ENCODE peak calls at places on chromosomes 3 and 15, in eight cellular contexts. O is neural crest cell, S is PC-3, J is cardiac fibroblast, E is breast epithelium, X is fibroblast of lung, M is DND-41, Q is endodermal cell. U is an unnamed sample.
A peak's percentile ranks its signal among the peaks of the same experiment; 100 is the strongest.

GRCh38 chr3:56826831-56827722 is 25.3 kb upstream of the ARHGEF3 start:
- DNase-seq in M (no peak), S (peak; percentile 43), O (no peak), E (no peak), Q (no peak), X (peak; percentile 31), J (peak; percentile 20), U (no peak)

GRCh38 chr3:127585163-127585812 is 5.2 kb downstream of the TPRA1 start:
- DNase-seq in Q (no peak), S (no peak), E (no peak), O (no peak), X (peak; percentile 21), M (no peak), J (peak; percentile 11), U (no peak)

GRCh38 chr15:59294961-59295741 is 77.5 kb downstream of the MYO1E start:
- DNase-seq in O (no peak), E (no peak), X (peak; percentile 98), M (no peak), J (peak; percentile 77), S (peak; percentile 90), Q (no peak), U (no peak)

GRCh38 chr3:66181764-66182163 is 39.0 kb upstream of the SLC25A26 start:
- DNase-seq in M (no peak), E (no peak), J (no peak), S (no peak), X (no peak), Q (no peak), O (no peak), U (no peak)

GRCh38 chr3:107962015-107962414 is 128.8 kb downstream of the CD47 start:
- DNase-seq in J (no peak), O (no peak), X (no peak), M (no peak), E (no peak), S (no peak), Q (no peak), U (no peak)

GRCh38 chr15:90818251-90819210 is 49.9 kb upstream of the FURIN start:
- DNase-seq in Q (peak; percentile 82), X (no peak), E (no peak), M (peak; percentile 59), O (no peak), J (no peak), S (no peak), U (no peak)

GRCh38 chr15:27495963-27496459 is 525.0 kb downstream of the GABRG3 start:
- DNase-seq in E (no peak), S (no peak), Q (no peak), O (no peak), X (no peak), J (no peak), M (no peak), U (no peak)

GRCh38 chr15:63256433-63256884 is 20.9 kb upstream of the APH1B start:
- DNase-seq in J (peak; percentile 79), Q (no peak), S (peak; percentile 65), O (no peak), X (peak; percentile 86), M (no peak), E (no peak), U (no peak)

GRCh38 chr3:102207173-102207572 is 227.6 kb upstream of the ZPLD1 start:
- DNase-seq in E (no peak), S (no peak), O (no peak), M (no peak), Q (no peak), X (peak; percentile 49), J (no peak), U (no peak)

DNA sequence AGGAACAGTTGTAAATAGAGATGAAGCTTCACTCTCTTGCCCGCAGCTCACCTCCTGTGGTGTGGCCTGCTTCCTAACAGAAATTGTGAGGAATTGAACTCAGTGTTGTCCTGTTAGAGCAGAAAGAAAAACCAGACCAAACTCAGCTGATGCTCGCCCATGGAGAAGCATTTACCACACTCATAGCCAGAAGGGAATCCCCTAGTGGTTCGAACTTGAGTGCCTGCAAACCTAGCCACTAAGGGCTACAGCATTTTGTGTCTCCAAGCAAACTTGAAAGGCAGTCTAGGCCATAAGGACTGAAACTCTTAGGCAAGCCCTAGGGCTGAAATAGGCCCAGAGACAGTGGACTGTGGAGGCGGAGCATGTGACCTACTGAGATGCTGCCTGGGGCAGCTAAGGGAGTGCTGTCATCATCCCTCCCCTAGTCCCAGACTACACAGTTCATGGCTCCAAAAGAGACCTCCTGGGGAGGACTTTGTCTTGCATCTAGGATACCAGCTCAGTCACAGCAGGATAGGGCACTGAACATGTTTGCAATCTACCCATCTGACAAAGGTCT is 44.5 kb upstream of the MCTP2 start:
- DNase-seq in J (no peak), E (no peak), O (no peak), X (no peak), S (no peak), Q (no peak), M (no peak), U (no peak)
- TF ChIP-seq CTCF in J (no peak), E (no peak), O (no peak), X (no peak), S (no peak), Q (no peak), M (no peak), U (no peak)

GRCh38 chr3:184248454-184249411 is at the start of gene ALG3:
- DNase-seq in Q (peak; percentile 96), E (peak; percentile 85), S (peak; percentile 88), O (peak; percentile 83), M (peak; percentile 88), X (peak; percentile 87), J (peak; percentile 94), U (peak; percentile 77)
- TF ChIP-seq CTCF in Q (no peak), E (no peak), S (no peak), O (no peak), M (no peak), X (no peak), J (no peak), U (no peak)

DNA sequence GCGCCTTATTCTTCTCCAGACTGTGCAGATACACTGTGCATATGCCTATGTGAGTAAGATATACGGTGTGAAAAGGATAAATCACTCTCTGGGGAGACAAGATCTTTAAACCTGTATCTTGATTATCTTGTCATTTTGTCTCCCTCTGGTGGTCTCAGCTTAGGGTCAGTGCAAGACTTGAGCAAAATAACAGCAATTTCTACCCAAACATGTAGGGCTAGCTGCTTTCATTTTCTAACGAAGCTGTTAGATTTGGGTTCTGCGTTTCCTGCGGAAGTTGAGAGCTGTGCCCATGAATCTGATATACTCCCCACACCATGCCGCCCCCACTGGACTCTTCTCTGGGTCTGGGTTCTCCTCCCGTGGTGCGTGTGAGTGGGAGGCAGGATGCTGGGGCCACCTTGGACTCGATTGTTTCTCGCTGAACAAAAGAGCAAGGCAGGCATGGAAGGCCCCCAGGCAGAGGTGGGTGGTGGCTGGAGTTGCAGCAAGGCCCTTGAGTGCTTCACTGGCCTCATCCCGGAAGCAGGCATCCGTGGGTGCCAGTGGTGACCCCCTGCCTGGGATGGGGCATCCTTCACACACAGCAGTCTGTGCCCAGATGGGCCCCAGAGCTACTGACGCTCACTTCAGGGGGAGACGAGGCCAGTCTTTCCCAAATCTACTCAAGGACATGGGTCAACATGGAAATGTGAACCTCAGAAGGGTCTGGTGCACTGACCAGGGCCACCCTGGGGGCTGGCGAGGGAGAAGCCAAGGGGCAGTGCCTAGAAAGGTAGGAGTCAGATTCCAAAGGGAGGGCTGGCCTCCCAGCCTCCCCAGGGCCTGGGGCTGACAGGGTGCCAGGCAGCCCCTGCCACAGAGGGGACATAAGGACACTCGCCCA is 179.6 kb downstream of the NSMCE3 start:
- DNase-seq in O (no peak), X (peak; percentile 21), S (no peak), M (no peak), E (no peak), J (peak; percentile 9), Q (no peak), U (no peak)
- TF ChIP-seq CTCF in O (peak; percentile 47), X (no peak), S (no peak), M (peak; percentile 17), E (no peak), J (peak; percentile 12), Q (peak; percentile 68), U (no peak)

GRCh38 chr15:79366691-79367090 is 55.8 kb downstream of the TMED3 start:
- DNase-seq in E (no peak), J (no peak), S (no peak), Q (no peak), M (no peak), X (peak; percentile 69), O (no peak), U (no peak)

GRCh38 chr15:79365765-79366164 is 54.9 kb downstream of the TMED3 start:
- DNase-seq in X (no peak), S (no peak), O (no peak), Q (no peak), E (no peak), M (no peak), J (no peak), U (no peak)

GRCh38 chr15:79364571-79365240 is 53.8 kb downstream of the TMED3 start:
- DNase-seq in X (no peak), Q (peak; percentile 53), J (no peak), E (no peak), O (no peak), S (no peak), M (no peak), U (no peak)
- TF ChIP-seq CTCF in X (no peak), Q (peak; percentile 16), J (peak; percentile 46), E (no peak), O (no peak), S (no peak), M (no peak), U (no peak)

GRCh38 chr3:48436477-48436787 is 3.5 kb downstream of the CCDC51 start:
- DNase-seq in E (no peak), Q (no peak), X (no peak), J (no peak), O (no peak), S (no peak), M (no peak), U (no peak)
- TF ChIP-seq CTCF in E (no peak), Q (no peak), X (no peak), J (no peak), O (no peak), S (no peak), M (no peak), U (no peak)

DNA sequence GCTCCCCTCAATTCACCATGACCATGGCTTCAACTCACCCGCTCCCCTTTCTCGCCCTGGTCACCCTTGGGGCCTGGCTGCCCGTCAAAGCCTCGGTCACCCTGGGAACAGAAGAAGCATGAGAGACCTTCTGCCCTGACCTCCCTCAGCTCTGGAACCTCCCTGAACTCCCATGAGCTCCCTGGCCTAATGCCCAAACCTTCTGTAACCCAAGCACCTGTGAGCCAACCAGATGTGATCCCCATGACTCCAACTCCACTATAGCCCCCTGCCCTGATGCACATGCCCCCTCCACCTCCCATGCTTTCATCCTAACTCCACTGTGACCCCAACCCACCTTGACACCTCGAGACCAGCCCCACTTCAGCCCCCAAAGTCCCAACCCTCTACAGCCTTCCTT is 3.5 kb upstream of the UCN2 start:
- DNase-seq in Q (no peak), S (no peak), M (no peak), J (no peak), X (no peak), E (no peak), O (no peak), U (no peak)
- TF ChIP-seq CTCF in Q (no peak), S (no peak), M (no peak), J (no peak), X (no peak), E (no peak), O (no peak), U (no peak)

GRCh38 chr15:32130823-32131222 is 100.5 kb downstream of the CHRNA7 start:
- DNase-seq in J (no peak), S (no peak), X (no peak), O (no peak), Q (no peak), M (no peak), E (no peak), U (no peak)
- TF ChIP-seq CTCF in J (no peak), S (peak; percentile 43), X (no peak), O (no peak), Q (peak; percentile 60), M (no peak), E (no peak), U (peak; percentile 28)

GRCh38 chr3:183192650-183193300 is 30.2 kb upstream of the LAMP3 start:
- DNase-seq in O (no peak), X (peak; percentile 4), E (no peak), S (peak; percentile 61), M (no peak), Q (no peak), J (no peak), U (no peak)
- TF ChIP-seq CTCF in O (no peak), X (no peak), E (no peak), S (no peak), M (no peak), Q (no peak), J (no peak), U (no peak)

U was measured in progenitor cell of endocrine pancreas.